ENCODE peak calls at places on chromosomes 5 and 9, in four cellular contexts. S, D, O and F are unnamed samples.

GRCh38 chr5:145991044-145991575 is 54.7 kb downstream of the SH3RF2 start:
- DNase-seq in S (no peak), D (no peak), O (no peak), F (no peak)

GRCh38 chr5:177610770-177611445 is 11.0 kb downstream of the B4GALT7 start:
- DNase-seq in S (no peak), D (no peak), O (no peak), F (no peak)

GRCh38 chr5:180853522-180853921 is 7.6 kb downstream of the ZFP62 start:
- DNase-seq in O (no peak), D (no peak), S (no peak), F (no peak)

GRCh38 chr9:138066049-138066448 is 188.5 kb downstream of the CACNA1B start:
- DNase-seq in D (no peak), S (no peak), O (no peak), F (no peak)

GRCh38 chr5:151213803-151214613 is 9.9 kb downstream of the CCDC69 start:
- DNase-seq in S (peak), D (peak), O (no peak), F (peak)

GRCh38 chr9:91443321-91443993 is 19.8 kb upstream of the NFIL3 start:
- DNase-seq in S (no peak), O (no peak), D (no peak), F (no peak)

GRCh38 chr9:37920471-37921167 is 16.7 kb upstream of the SLC25A51 start:
- DNase-seq in S (no peak), D (no peak), O (no peak), F (peak)

GRCh38 chr9:72856985-72857631 is 95.7 kb downstream of the ALDH1A1 start:
- DNase-seq in D (peak), S (peak), O (peak), F (no peak)

GRCh38 chr5:160556886-160557285 is 135.2 kb downstream of the PTTG1 start:
- DNase-seq in D (no peak), O (no peak), S (no peak), F (no peak)

GRCh38 chr5:56565693-56566092 is 249.7 kb upstream of the MAP3K1 start:
- DNase-seq in S (no peak), D (no peak), O (no peak), F (peak)

DNA sequence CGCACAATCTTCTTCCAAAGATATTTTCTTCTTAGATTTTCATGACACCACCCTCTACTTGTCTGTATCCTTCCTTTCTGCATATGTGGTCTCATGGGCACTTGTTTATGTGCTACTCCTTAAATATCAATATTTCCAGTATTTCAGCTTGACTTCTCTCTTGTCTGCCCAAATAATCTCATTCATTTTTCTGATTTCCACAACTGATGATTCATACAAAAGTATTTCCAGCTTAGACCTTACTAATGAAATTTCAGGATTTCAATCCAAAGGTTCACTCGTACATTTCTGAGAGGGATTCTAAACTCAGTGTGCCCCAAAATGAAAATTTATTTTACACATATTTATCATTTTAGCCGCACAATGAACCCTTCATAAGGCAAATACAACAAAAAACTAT is 928.9 kb upstream of the C9orf72 start:
- DNase-seq in S (no peak), O (no peak), D (no peak), F (no peak)
- TF ChIP-seq CTCF in S (no peak), O (no peak), D (no peak), F (no peak)

DNA sequence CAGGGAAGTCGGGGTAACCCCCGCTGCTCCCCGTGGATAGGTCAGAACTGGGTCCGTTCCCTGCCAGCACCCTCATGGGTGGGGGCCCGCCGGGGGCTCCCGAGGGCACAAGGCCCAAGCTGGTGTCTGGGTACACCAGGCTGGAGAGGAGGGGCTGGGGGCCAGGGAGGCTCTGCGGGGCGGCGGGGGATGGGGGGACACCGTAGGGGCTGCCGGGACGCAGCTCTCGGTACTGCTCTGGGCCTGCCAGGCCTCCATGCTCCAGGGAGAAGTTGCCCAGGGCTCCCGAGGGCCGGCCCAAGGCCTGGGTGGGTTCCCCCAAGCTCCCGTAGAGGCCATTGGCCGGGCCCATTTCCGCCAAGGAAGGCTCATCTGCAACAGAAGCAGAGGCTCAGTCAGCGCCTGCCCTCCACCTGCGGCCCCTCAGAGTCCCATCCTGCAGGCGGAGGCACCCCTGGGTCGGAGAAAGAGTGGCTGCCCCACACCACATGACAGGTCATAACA is 7.5 kb downstream of the LHX3 start:
- DNase-seq in D (no peak), O (no peak), S (no peak), F (no peak)
- H3K4me3 ChIP-seq in D (no peak), O (no peak), S (no peak), F (no peak)

DNA sequence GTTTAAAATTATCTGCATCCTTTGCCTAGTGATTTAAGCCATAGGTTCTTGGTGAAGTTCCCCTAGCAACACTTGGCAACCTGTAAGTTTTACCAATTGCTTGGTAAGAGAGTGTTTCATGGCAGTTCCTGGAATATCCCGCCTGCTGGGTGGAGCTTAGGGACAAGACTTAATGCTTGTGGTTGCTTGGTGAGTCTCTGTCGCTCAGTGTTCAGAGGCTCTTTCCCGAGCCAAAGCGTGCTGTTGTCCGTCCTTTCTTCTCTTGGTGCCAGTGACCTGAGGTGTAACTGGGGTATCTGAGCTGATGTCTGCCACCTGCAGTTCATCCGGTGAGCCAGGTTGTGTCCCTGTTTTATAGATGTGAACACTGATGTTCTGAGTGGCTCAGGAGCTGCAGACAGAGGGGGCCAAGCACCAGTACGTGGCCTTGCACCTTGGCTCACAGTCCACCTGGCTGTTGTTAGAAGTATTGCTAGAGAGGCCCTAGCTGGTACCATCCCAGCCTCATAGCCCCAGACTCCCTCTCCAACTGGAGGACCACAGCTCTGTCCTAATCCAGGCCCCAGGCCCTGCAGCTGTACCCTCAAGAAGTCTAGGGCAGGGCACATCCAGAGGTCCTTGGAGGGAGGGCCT is 16.1 kb downstream of the PHF2 start:
- DNase-seq in D (no peak), S (no peak), O (no peak), F (no peak)
- TF ChIP-seq CTCF in D (peak), S (no peak), O (no peak), F (peak)

DNA sequence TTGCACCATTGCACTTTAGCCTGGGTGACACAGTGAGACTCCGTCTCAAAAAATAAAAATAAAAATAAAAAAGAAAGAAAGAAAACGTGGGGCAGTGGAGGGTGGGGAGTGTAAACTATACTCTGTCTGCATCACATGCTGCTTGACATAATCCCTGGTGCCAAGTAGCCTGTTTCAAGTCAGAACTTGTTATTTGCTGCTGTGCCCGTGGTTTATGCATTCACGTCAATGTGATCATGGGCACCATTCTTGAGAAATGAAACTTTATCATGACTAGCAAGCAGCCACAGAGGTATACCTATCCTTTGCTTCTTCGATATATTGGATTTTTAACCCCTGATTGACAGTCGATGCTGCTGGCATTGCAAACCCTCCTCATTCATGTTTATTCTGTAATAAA is 4.1 kb upstream of the SMU1 start:
- DNase-seq in D (no peak), S (no peak), O (no peak), F (no peak)
- H3K4me3 ChIP-seq in D (no peak), S (peak), O (no peak), F (no peak)

DNA sequence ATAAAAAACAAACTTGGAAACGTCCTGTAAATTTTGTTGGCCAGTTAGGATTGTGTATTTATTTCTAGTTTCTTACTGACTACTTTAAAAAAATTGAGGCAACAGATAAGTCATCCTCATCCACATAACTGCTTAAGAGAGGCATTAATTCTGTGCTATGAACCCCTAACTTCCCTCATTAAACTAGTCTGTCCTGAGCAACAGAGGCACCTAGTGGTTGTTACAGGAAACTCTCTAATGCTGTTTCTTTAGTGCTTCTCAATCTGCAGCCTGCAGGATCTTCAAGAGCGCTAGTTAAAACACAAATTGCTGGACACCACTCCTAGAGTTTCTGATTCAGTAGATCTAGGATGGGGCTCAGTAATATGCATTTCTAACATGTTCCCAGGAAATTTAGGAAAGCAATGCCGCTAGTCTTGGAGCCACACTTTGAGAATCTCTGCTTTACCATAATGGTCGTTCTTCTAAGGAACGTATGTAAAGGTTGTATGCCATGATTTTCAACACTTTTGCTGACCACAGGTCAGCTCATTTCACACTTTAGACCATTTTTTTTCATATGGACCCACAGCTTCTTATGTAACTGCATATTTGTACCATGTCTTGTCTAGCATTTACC is 410.1 kb upstream of the SMARCA2 start:
- DNase-seq in S (no peak), D (no peak), O (no peak), F (peak)
- TF ChIP-seq CTCF in S (no peak), D (peak), O (peak), F (peak)

GRCh38 chr5:2511131-2511530 is 240.3 kb downstream of the IRX2 start:
- DNase-seq in O (no peak), S (no peak), D (no peak), F (no peak)

GRCh38 chr5:2507611-2508010 is 243.9 kb downstream of the IRX2 start:
- DNase-seq in S (no peak), O (no peak), D (no peak), F (no peak)

GRCh38 chr5:2506603-2507002 is 244.9 kb downstream of the IRX2 start:
- DNase-seq in O (no peak), D (no peak), S (no peak), F (no peak)

GRCh38 chr5:2509527-2509926 is 241.9 kb downstream of the IRX2 start:
- DNase-seq in O (no peak), S (no peak), D (no peak), F (no peak)

DNA sequence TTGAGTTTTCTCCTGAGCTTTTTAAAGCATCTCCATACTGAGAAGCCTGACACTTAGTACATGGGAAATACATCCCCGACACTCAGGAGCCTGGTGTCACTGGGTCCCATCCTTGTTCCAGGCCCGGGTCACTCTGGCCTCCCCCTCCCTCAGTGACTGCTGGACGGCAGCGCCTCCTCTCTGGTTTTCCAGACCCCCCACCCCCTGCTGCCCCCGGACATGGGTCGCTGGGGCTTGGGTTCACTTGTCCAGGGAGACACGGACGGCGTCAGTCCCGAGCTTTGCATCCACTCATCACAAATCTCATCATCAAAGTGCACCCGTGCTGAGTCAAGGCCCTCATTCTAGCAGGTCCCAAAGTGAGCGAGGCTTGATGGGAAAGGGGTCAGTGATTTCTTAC is 243.0 kb downstream of the IRX2 start:
- DNase-seq in O (no peak), S (no peak), D (no peak), F (no peak)
- H3K4me3 ChIP-seq in O (no peak), S (no peak), D (no peak), F (no peak)